ENCODE peak calls at places on chromosomes 13 and 19, in nine cellular contexts. W is CD8-positive, alpha-beta T cell; C is left ventricle myocardium inferior; K is IMR-90; A is AG04450; Z is tibial artery; B is uterus; T is GM23338; P is fibroblast of lung. R is an unnamed sample.

GRCh38 chr19:53333466-53334449 is at the start of gene ZNF845:
- DNase-seq in Z (peak), P (peak), T (peak), K (peak), W (peak), C (peak), A (peak), B (peak), R (peak)

GRCh38 chr13:102812616-102813287 is 13.8 kb downstream of the BIVM start:
- DNase-seq in B (no peak), K (peak), C (no peak), A (no peak), Z (no peak), T (peak), P (peak), W (no peak), R (no peak)

GRCh38 chr19:20840371-20840770 is 64.3 kb downstream of the ZNF66 start:
- DNase-seq in W (no peak), K (no peak), B (no peak), C (no peak), T (no peak), Z (no peak), A (no peak), P (no peak), R (no peak)

GRCh38 chr13:29933401-29933800 is 83.0 kb upstream of the UBL3 start:
- DNase-seq in B (no peak), K (no peak), T (no peak), A (no peak), C (no peak), P (no peak), Z (no peak), W (no peak), R (no peak)

GRCh38 chr19:35416331-35416730 is 31.7 kb upstream of the FFAR2 start:
- DNase-seq in W (no peak), K (no peak), P (no peak), C (no peak), Z (no peak), B (no peak), T (no peak), A (no peak), R (no peak)

GRCh38 chr13:113148940-113149503 is 9.4 kb upstream of the PROZ start:
- DNase-seq in A (no peak), C (no peak), W (no peak), K (no peak), P (no peak), Z (no peak), T (no peak), B (no peak), R (no peak)

GRCh38 chr19:39052243-39052746 is 19.9 kb upstream of the FBXO27 start:
- DNase-seq in C (peak), A (peak), W (peak), B (peak), P (peak), Z (peak), K (peak), T (peak), R (peak)

GRCh38 chr13:44930280-44930679 is 59.0 kb downstream of the NUFIP1 start:
- DNase-seq in T (no peak), W (no peak), B (no peak), P (no peak), K (no peak), A (no peak), Z (no peak), C (no peak), R (no peak)

GRCh38 chr13:112820318-112820717 is 130.5 kb downstream of the ATP11A start:
- DNase-seq in B (no peak), A (no peak), T (no peak), K (no peak), W (no peak), Z (no peak), P (no peak), C (no peak), R (no peak)

GRCh38 chr19:16258440-16258903 is 60.8 kb downstream of the AP1M1 start:
- DNase-seq in T (no peak), C (peak), K (no peak), P (no peak), B (peak), Z (peak), A (no peak), W (no peak), R (no peak)

GRCh38 chr19:29293736-29294342 is 80.9 kb upstream of the UQCRFS1 start:
- DNase-seq in T (no peak), B (no peak), C (no peak), K (no peak), A (no peak), P (no peak), W (no peak), Z (no peak), R (no peak)

GRCh38 chr13:113996081-113996911 is 22.4 kb upstream of the C13orf46 start:
- DNase-seq in K (no peak), T (no peak), Z (no peak), P (no peak), A (no peak), C (no peak), W (no peak), B (no peak), R (no peak)

GRCh38 chr13:79870123-79870522 is 389.2 kb downstream of the NDFIP2 start:
- DNase-seq in A (no peak), T (peak), C (no peak), W (no peak), Z (no peak), P (peak), K (peak), B (no peak), R (peak)

GRCh38 chr19:38132781-38133180 is 91.2 kb downstream of the DPF1 start:
- DNase-seq in T (no peak), B (no peak), C (no peak), P (no peak), A (no peak), Z (no peak), K (no peak), W (no peak), R (no peak)

GRCh38 chr13:110976785-110977184 is 61.9 kb upstream of the ANKRD10 start:
- DNase-seq in P (no peak), C (no peak), K (peak), W (no peak), A (no peak), Z (no peak), B (no peak), T (no peak), R (no peak)

GRCh38 chr19:40610396-40611064 is 9.4 kb downstream of the LTBP4 start:
- DNase-seq in Z (peak), P (no peak), B (no peak), A (no peak), K (no peak), T (peak), W (peak), C (peak), R (no peak)

GRCh38 chr13:27857271-27857670 is 62.5 kb upstream of the PDX1 start:
- DNase-seq in B (no peak), K (no peak), W (no peak), Z (no peak), T (peak), C (no peak), A (no peak), P (no peak), R (no peak)

GRCh38 chr13:30396434-30397075 is 25.7 kb upstream of the UBE2L5 start:
- DNase-seq in W (no peak), C (no peak), A (no peak), T (peak), P (peak), Z (no peak), K (peak), B (no peak), R (no peak)

GRCh38 chr13:20446900-20447299 is 78.8 kb downstream of the CRYL1 start:
- DNase-seq in P (no peak), K (no peak), T (no peak), Z (no peak), W (no peak), B (no peak), C (no peak), A (no peak), R (peak)

GRCh38 chr19:14410054-14410774 is 8.9 kb downstream of the DDX39A start:
- DNase-seq in C (no peak), K (no peak), A (no peak), P (no peak), T (no peak), Z (no peak), W (peak), B (no peak), R (no peak)

GRCh38 chr13:102316732-102317131 is 85.1 kb downstream of the FGF14 start:
- DNase-seq in A (no peak), Z (no peak), K (no peak), B (no peak), C (no peak), P (no peak), T (no peak), W (no peak), R (no peak)

GRCh38 chr13:99028890-99029289 is 51.0 kb upstream of the DOCK9 start:
- DNase-seq in Z (no peak), W (peak), T (peak), C (no peak), B (no peak), P (no peak), K (no peak), A (no peak), R (no peak)

GRCh38 chr13:113862766-113863510 is 938 bp downstream of the GAS6 start:
- DNase-seq in A (no peak), K (no peak), Z (no peak), C (peak), T (peak), W (no peak), P (peak), B (peak), R (no peak)

GRCh38 chr13:27789495-27790303 is 2.6 kb upstream of the GSX1 start:
- DNase-seq in B (no peak), P (no peak), K (no peak), T (peak), A (no peak), Z (no peak), W (no peak), C (no peak), R (no peak)

GRCh38 chr13:113297370-113297871 is 382 bp downstream of the LAMP1 start:
- DNase-seq in W (peak), K (no peak), T (peak), P (peak), A (no peak), B (no peak), C (no peak), Z (no peak), R (peak)

GRCh38 chr19:29917911-29918310 is 24.1 kb upstream of the URI1 start:
- DNase-seq in P (no peak), T (peak), C (no peak), K (no peak), B (no peak), A (no peak), W (no peak), Z (no peak), R (no peak)

GRCh38 chr13:110593430-110594130 is 21.8 kb upstream of the NAXD start:
- DNase-seq in T (peak), C (no peak), P (peak), A (no peak), Z (no peak), K (peak), B (no peak), W (no peak), R (peak)

GRCh38 chr13:110097013-110097412 is 209.9 kb downstream of the COL4A1 start:
- DNase-seq in Z (no peak), C (no peak), T (no peak), W (no peak), B (no peak), K (peak), A (no peak), P (no peak), R (peak)

GRCh38 chr13:110779046-110779445 is 65.5 kb downstream of the ING1 start:
- DNase-seq in C (no peak), W (no peak), Z (no peak), K (no peak), P (no peak), T (no peak), A (no peak), B (no peak), R (no peak)

GRCh38 chr13:75547917-75548316 is 1.7 kb upstream of the UCHL3 start:
- DNase-seq in P (peak), B (no peak), A (no peak), K (peak), C (no peak), W (no peak), Z (no peak), T (no peak), R (no peak)

GRCh38 chr13:34587586-34587985 is 354.5 kb upstream of the NBEA start:
- DNase-seq in C (no peak), W (no peak), B (no peak), T (no peak), K (no peak), A (no peak), P (no peak), Z (no peak), R (no peak)

GRCh38 chr13:33543631-33544030 is 258.1 kb upstream of the STARD13 start:
- DNase-seq in C (no peak), T (peak), A (no peak), P (no peak), W (no peak), B (no peak), Z (no peak), K (no peak), R (no peak)

DNA sequence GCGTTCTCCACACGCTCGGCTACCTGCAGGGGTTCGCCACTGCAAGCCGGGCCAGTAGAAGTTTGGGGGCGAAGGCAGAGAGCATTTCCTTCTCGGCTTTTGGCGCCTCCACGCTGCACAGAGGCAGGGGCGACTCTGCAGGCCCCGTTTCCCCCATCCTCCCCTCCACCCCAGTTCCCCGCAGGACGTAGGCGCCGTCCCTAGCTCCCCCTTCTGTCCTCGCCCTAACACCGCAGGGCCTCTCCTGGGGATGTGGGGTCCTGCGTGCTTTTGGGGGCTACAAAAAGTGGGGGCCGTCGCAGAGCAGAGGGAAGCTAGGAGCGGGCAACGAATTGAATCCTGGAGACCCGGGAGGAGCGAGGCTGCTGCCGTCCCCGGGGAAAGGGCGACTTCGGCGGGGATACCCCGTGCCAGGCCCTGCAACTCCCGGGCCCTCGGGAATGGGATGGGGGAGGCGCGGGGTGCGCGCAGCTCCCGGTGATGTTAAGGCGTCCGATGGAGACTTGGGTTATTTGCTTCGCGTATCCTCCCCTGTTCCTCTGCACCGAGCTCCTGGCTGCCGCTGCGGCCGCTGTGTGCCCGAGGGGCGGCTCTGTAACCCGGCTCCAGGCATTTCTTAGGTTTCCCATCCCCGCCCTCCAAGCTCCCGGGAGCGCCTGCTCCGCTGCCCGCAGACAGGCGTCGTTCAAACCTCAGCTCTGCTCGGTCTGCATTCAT is 255.9 kb upstream of the SOX21 start:
- DNase-seq in A (no peak), W (no peak), B (no peak), P (peak), Z (no peak), K (no peak), C (no peak), T (peak), R (no peak)
- TF ChIP-seq CTCF in A (peak), W (no peak), B (no peak), P (peak), Z (no peak), K (no peak), C (no peak), T (peak), R (no peak)

GRCh38 chr13:23377603-23378002 is 55.9 kb downstream of the SACS start:
- DNase-seq in K (no peak), B (peak), P (no peak), Z (no peak), C (no peak), A (no peak), W (no peak), T (no peak), R (no peak)

GRCh38 chr13:23367907-23368306 is 65.6 kb downstream of the SACS start:
- DNase-seq in P (no peak), T (no peak), C (no peak), K (no peak), W (no peak), A (no peak), Z (no peak), B (no peak), R (no peak)

GRCh38 chr13:23378009-23378632 is 55.4 kb downstream of the SACS start:
- DNase-seq in P (peak), K (peak), A (peak), B (peak), Z (peak), W (no peak), T (peak), C (no peak), R (peak)

GRCh38 chr13:23375007-23375971 is 58.2 kb downstream of the SACS start:
- DNase-seq in C (peak), B (peak), A (peak), T (peak), W (peak), P (peak), Z (peak), K (peak), R (peak)

GRCh38 chr13:23372264-23372905 is 61.1 kb downstream of the SACS start:
- DNase-seq in C (no peak), Z (no peak), T (no peak), B (no peak), A (no peak), W (no peak), P (peak), K (peak), R (peak)
- H3K4me3 ChIP-seq in C (no peak), Z (no peak), T (no peak), B (no peak), A (peak), W (no peak), P (peak), K (peak), R (no peak)

DNA sequence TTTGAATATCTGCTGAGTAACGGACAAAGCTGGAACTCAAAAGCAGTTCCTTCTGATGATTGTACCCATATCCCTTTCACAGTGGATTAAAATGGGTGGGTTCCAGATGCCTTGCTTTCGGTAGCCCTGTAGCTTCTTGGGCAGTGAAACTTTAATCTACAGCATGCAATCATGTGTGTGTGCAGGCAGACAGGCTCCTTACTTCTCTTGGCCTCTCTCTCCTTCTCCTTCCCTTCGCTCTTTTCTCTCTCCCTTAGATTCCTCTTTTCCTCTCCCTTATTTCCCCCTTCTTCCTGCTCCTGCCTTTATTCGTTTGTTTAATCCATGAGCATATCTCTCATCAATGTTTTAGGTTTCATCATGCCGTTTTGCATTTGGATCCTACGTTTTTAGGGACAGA is 8.1 kb downstream of the DGKH start:
- DNase-seq in B (no peak), P (no peak), W (no peak), A (no peak), Z (no peak), K (no peak), C (no peak), T (no peak), R (no peak)
- TF ChIP-seq CTCF in B (no peak), P (no peak), W (no peak), A (no peak), Z (no peak), K (no peak), C (no peak), T (no peak), R (no peak)

GRCh38 chr19:49498475-49498874 is 2.2 kb downstream of the RPS11 start:
- DNase-seq in T (no peak), C (no peak), Z (no peak), A (no peak), P (no peak), B (no peak), K (no peak), W (no peak), R (no peak)
- H3K4me3 ChIP-seq in T (peak), C (peak), Z (no peak), A (no peak), P (no peak), B (no peak), K (no peak), W (peak), R (peak)

GRCh38 chr13:24737042-24737441 is 26.9 kb upstream of the RNF17 start:
- DNase-seq in C (no peak), K (no peak), Z (no peak), B (no peak), A (no peak), P (no peak), T (peak), W (no peak), R (no peak)
- TF ChIP-seq CTCF in C (no peak), K (no peak), Z (no peak), B (no peak), A (no peak), P (no peak), T (peak), W (no peak), R (no peak)

GRCh38 chr19:54470991-54471782 is 1.9 kb downstream of the CDC42EP5 start:
- DNase-seq in B (no peak), Z (no peak), P (no peak), C (peak), K (no peak), A (no peak), T (peak), W (no peak), R (no peak)

GRCh38 chr19:54470276-54470887 is 2.7 kb downstream of the CDC42EP5 start:
- DNase-seq in Z (no peak), K (no peak), W (no peak), B (no peak), T (no peak), P (no peak), C (no peak), A (no peak), R (no peak)

GRCh38 chr19:54473983-54474382 is 887 bp upstream of the CDC42EP5 start:
- DNase-seq in A (no peak), Z (no peak), W (no peak), C (no peak), B (no peak), T (no peak), K (no peak), P (no peak), R (no peak)

GRCh38 chr19:54475706-54476105 is 2.6 kb upstream of the CDC42EP5 start:
- DNase-seq in C (no peak), B (no peak), A (no peak), W (no peak), K (no peak), T (no peak), Z (no peak), P (no peak), R (no peak)

GRCh38 chr19:54473071-54473941 is at the start of gene CDC42EP5:
- DNase-seq in P (peak), Z (peak), W (no peak), C (peak), B (peak), T (peak), K (peak), A (peak), R (peak)
- H3K4me3 ChIP-seq in P (peak), Z (peak), W (no peak), C (peak), B (peak), T (peak), K (peak), A (peak), R (peak)

GRCh38 chr19:8397291-8397690 is 7.1 kb downstream of the RAB11B start:
- DNase-seq in B (no peak), K (no peak), Z (no peak), C (no peak), A (no peak), T (no peak), P (no peak), W (no peak), R (no peak)
- TF ChIP-seq CTCF in B (no peak), K (no peak), Z (no peak), C (no peak), A (no peak), T (no peak), P (no peak), W (no peak), R (no peak)

R was measured in fibroblast of mammary gland.